ENCODE peak calls at places on chromosomes 5 and 9, in four cellular contexts. One of them, this sample, is unnamed.
A peak's percentile ranks its signal among the peaks of the same experiment; 100 is the strongest.

GRCh38 chr5:132064140-132064539 is 3.7 kb downstream of the IL3 start:
- DNase-seq in amniotic epithelial cell: no peak
- DNase-seq in SK-N-SH: no peak
- DNase-seq in NCI-H187 treated with DMSO at 0.1 percent for 48 hours: no peak
- DNase-seq in this sample: no peak

GRCh38 chr9:34671307-34671706 is 8.8 kb upstream of the CCL27 start:
- DNase-seq in amniotic epithelial cell: no peak
- DNase-seq in SK-N-SH: no peak
- DNase-seq in NCI-H187 treated with DMSO at 0.1 percent for 48 hours: no peak
- DNase-seq in this sample: no peak

GRCh38 chr5:115801984-115802383 is 14.5 kb downstream of the CDO1 start:
- DNase-seq in amniotic epithelial cell: no peak
- DNase-seq in SK-N-SH: no peak
- DNase-seq in NCI-H187 treated with DMSO at 0.1 percent for 48 hours: no peak
- DNase-seq in this sample: no peak

GRCh38 chr5:81650992-81651391 is 99.9 kb downstream of the SSBP2 start:
- DNase-seq in amniotic epithelial cell: no peak
- DNase-seq in SK-N-SH: no peak
- DNase-seq in NCI-H187 treated with DMSO at 0.1 percent for 48 hours: no peak
- DNase-seq in this sample: no peak

GRCh38 chr5:36090033-36090432 is 23.4 kb upstream of the UGT3A2 start:
- DNase-seq in amniotic epithelial cell: peak; percentile 25
- DNase-seq in SK-N-SH: peak; percentile 4
- DNase-seq in NCI-H187 treated with DMSO at 0.1 percent for 48 hours: no peak
- DNase-seq in this sample: no peak

GRCh38 chr5:169590602-169591001 is 7.0 kb downstream of the SPDL1 start:
- DNase-seq in amniotic epithelial cell: peak; percentile 19
- DNase-seq in SK-N-SH: no peak
- DNase-seq in NCI-H187 treated with DMSO at 0.1 percent for 48 hours: no peak
- DNase-seq in this sample: no peak

GRCh38 chr9:103319979-103320378 is 324.8 kb downstream of the CYLC2 start:
- DNase-seq in amniotic epithelial cell: peak; percentile 1
- DNase-seq in SK-N-SH: peak; percentile 10
- DNase-seq in NCI-H187 treated with DMSO at 0.1 percent for 48 hours: no peak
- DNase-seq in this sample: no peak

GRCh38 chr5:176631383-176631970 is 1.0 kb downstream of the EIF4E1B start:
- DNase-seq in amniotic epithelial cell: no peak
- DNase-seq in SK-N-SH: no peak
- DNase-seq in NCI-H187 treated with DMSO at 0.1 percent for 48 hours: no peak
- DNase-seq in this sample: no peak

GRCh38 chr5:161278739-161279660 is 267.5 kb downstream of the GABRB2 start:
- DNase-seq in amniotic epithelial cell: no peak
- DNase-seq in SK-N-SH: no peak
- DNase-seq in NCI-H187 treated with DMSO at 0.1 percent for 48 hours: no peak
- DNase-seq in this sample: no peak

GRCh38 chr5:4020386-4020785 is 424.8 kb downstream of the IRX1 start:
- DNase-seq in amniotic epithelial cell: no peak
- DNase-seq in SK-N-SH: no peak
- DNase-seq in NCI-H187 treated with DMSO at 0.1 percent for 48 hours: no peak
- DNase-seq in this sample: no peak

GRCh38 chr5:142664067-142664466 is 21.8 kb downstream of the FGF1 start:
- DNase-seq in amniotic epithelial cell: no peak
- DNase-seq in SK-N-SH: no peak
- DNase-seq in NCI-H187 treated with DMSO at 0.1 percent for 48 hours: no peak
- DNase-seq in this sample: no peak

GRCh38 chr9:124257865-124258764 is at the start of gene NEK6:
- DNase-seq in amniotic epithelial cell: peak; percentile 64
- DNase-seq in SK-N-SH: peak; percentile 84
- DNase-seq in NCI-H187 treated with DMSO at 0.1 percent for 48 hours: no peak
- DNase-seq in this sample: no peak

GRCh38 chr5:139137703-139138102 is 60.5 kb downstream of the SIL1 start:
- DNase-seq in amniotic epithelial cell: peak; percentile 82
- DNase-seq in SK-N-SH: peak; percentile 47
- DNase-seq in NCI-H187 treated with DMSO at 0.1 percent for 48 hours: no peak
- DNase-seq in this sample: no peak

This sample was measured in NCI-H1436 treated with DMSO at 0.1 percent for 48 hours.